ENCODE peak calls at places on chromosome 9, in eight cellular contexts. X is naive thymus-derived CD8-positive, alpha-beta T cell; W is HT-29; D is NT2/D1; S is body of pancreas; A is H9; V is activated CD4-positive, alpha-beta T cell treated with anti-CD3 and anti-CD28 coated beads, Interleukin-2, amount 50 U/mL, for 1 hour; B is SK-N-DZ. G is an unnamed sample.

GRCh38 chr9:85716031-85716877 is 25.5 kb downstream of the AGTPBP1 start:
- DNase-seq in B (no peak), W (no peak), D (no peak), S (no peak), V (no peak), X (no peak), A (no peak), G (no peak)

GRCh38 chr9:129469188-129469987 is 151.5 kb downstream of the C9orf50 start:
- DNase-seq in D (no peak), B (no peak), X (no peak), A (peak), V (no peak), S (no peak), W (no peak), G (no peak)

GRCh38 chr9:124183772-124184171 is 74.0 kb upstream of the NEK6 start:
- DNase-seq in V (no peak), W (no peak), S (no peak), D (no peak), B (no peak), A (no peak), X (no peak), G (no peak)

GRCh38 chr9:94639045-94639995 is at the start of gene FBP1:
- DNase-seq in S (peak), V (peak), A (peak), W (peak), B (no peak), X (peak), D (no peak), G (no peak)

GRCh38 chr9:69388596-69388995 is 63.6 kb downstream of the ENTREP1 start:
- DNase-seq in A (no peak), X (no peak), V (no peak), D (no peak), S (no peak), W (no peak), B (no peak), G (no peak)

GRCh38 chr9:88614359-88614758 is 79.4 kb downstream of the NXNL2 start:
- DNase-seq in B (no peak), D (no peak), A (no peak), X (no peak), V (no peak), W (no peak), S (no peak), G (no peak)

GRCh38 chr9:109401169-109401989 is 80.5 kb upstream of the EPB41L4B start:
- DNase-seq in A (peak), X (no peak), V (no peak), B (peak), D (peak), W (peak), S (peak), G (peak)

GRCh38 chr9:12853021-12853420 is 78.2 kb downstream of the LURAP1L start:
- DNase-seq in A (no peak), B (no peak), W (no peak), D (no peak), S (no peak), V (no peak), X (no peak), G (no peak)

GRCh38 chr9:14440062-14440461 is 126.1 kb upstream of the NFIB start:
- DNase-seq in A (no peak), B (no peak), X (no peak), V (no peak), D (no peak), W (no peak), S (no peak), G (no peak)

GRCh38 chr9:126719677-126720435 is 85.0 kb upstream of the ZBTB43 start:
- DNase-seq in B (peak), D (peak), V (peak), A (peak), W (peak), X (peak), S (peak), G (peak)

GRCh38 chr9:11235061-11235460 is 622.3 kb upstream of the PTPRD start:
- DNase-seq in X (no peak), S (no peak), A (no peak), B (no peak), W (no peak), V (no peak), D (no peak), G (no peak)

GRCh38 chr9:94014066-94014654 is 59.0 kb upstream of the BARX1 start:
- DNase-seq in D (peak), X (no peak), V (no peak), S (peak), B (peak), A (no peak), W (peak), G (no peak)

GRCh38 chr9:83708515-83709158 is 879 bp upstream of the UBQLN1 start:
- DNase-seq in V (peak), D (peak), A (peak), W (peak), X (no peak), B (peak), S (peak), G (no peak)

GRCh38 chr9:132250324-132251262 is 88.7 kb downstream of the NTNG2 start:
- DNase-seq in V (no peak), A (peak), X (no peak), W (no peak), D (no peak), B (no peak), S (no peak), G (no peak)

GRCh38 chr9:89993678-89994630 is 389.1 kb downstream of the GADD45G start:
- DNase-seq in S (peak), A (no peak), W (no peak), V (no peak), D (no peak), X (no peak), B (no peak), G (no peak)

GRCh38 chr9:116891438-116891837 is 204.3 kb downstream of the TRIM32 start:
- DNase-seq in D (no peak), B (no peak), A (no peak), W (no peak), X (no peak), S (no peak), V (no peak), G (no peak)

GRCh38 chr9:85949591-85950335 is 8.8 kb downstream of the NAA35 start:
- DNase-seq in S (no peak), V (no peak), D (no peak), B (no peak), W (no peak), A (no peak), X (no peak), G (no peak)

GRCh38 chr9:129273136-129273895 is 95.3 kb upstream of the IER5L start:
- DNase-seq in B (no peak), V (no peak), S (no peak), A (no peak), X (no peak), W (no peak), D (no peak), G (no peak)

GRCh38 chr9:88660611-88661010 is 125.6 kb downstream of the NXNL2 start:
- DNase-seq in B (no peak), A (peak), D (peak), V (no peak), W (peak), S (no peak), X (no peak), G (peak)

GRCh38 chr9:8456327-8456726 is 656.7 kb upstream of the DMAC1 start:
- DNase-seq in B (no peak), A (no peak), D (no peak), W (no peak), S (no peak), V (no peak), X (no peak), G (no peak)